ENCODE peak calls at places on chromosomes 12 and 14, in nine cellular contexts. One of them, this sample, is unnamed.

GRCh38 chr14:98138666-98139065 is 1133.3 kb downstream of the BCL11B start:
- DNase-seq in body of pancreas: peak
- DNase-seq in Peyer's patch: peak
- DNase-seq in IMR-90: no peak
- DNase-seq in ovary: no peak
- DNase-seq in HCT116: peak
- DNase-seq in heart left ventricle: no peak
- DNase-seq in uterus: no peak
- DNase-seq in gastrocnemius medialis: no peak
- DNase-seq in this sample: peak

GRCh38 chr12:59119676-59120075 is 199.4 kb upstream of the LRIG3 start:
- DNase-seq in body of pancreas: no peak
- DNase-seq in Peyer's patch: no peak
- DNase-seq in IMR-90: peak
- DNase-seq in ovary: no peak
- DNase-seq in HCT116: no peak
- DNase-seq in heart left ventricle: no peak
- DNase-seq in uterus: no peak
- DNase-seq in gastrocnemius medialis: no peak
- DNase-seq in this sample: no peak

GRCh38 chr14:51500776-51501175 is 150.9 kb upstream of the FRMD6 start:
- DNase-seq in body of pancreas: no peak
- DNase-seq in Peyer's patch: no peak
- DNase-seq in IMR-90: no peak
- DNase-seq in ovary: no peak
- DNase-seq in HCT116: no peak
- DNase-seq in heart left ventricle: no peak
- DNase-seq in uterus: no peak
- DNase-seq in gastrocnemius medialis: no peak
- DNase-seq in this sample: no peak

GRCh38 chr14:95318399-95318834 is 1.3 kb downstream of the CLMN start:
- DNase-seq in body of pancreas: peak
- DNase-seq in Peyer's patch: peak
- DNase-seq in IMR-90: no peak
- DNase-seq in ovary: no peak
- DNase-seq in HCT116: no peak
- DNase-seq in heart left ventricle: no peak
- DNase-seq in uterus: no peak
- DNase-seq in gastrocnemius medialis: no peak
- DNase-seq in this sample: no peak

GRCh38 chr12:75116611-75117010 is 93.0 kb downstream of the KCNC2 start:
- DNase-seq in body of pancreas: no peak
- DNase-seq in Peyer's patch: no peak
- DNase-seq in IMR-90: no peak
- DNase-seq in ovary: no peak
- DNase-seq in HCT116: no peak
- DNase-seq in heart left ventricle: no peak
- DNase-seq in uterus: no peak
- DNase-seq in gastrocnemius medialis: no peak
- DNase-seq in this sample: no peak

GRCh38 chr14:71228711-71229110 is 321.5 kb downstream of the PCNX1 start:
- DNase-seq in body of pancreas: no peak
- DNase-seq in Peyer's patch: no peak
- DNase-seq in IMR-90: no peak
- DNase-seq in ovary: no peak
- DNase-seq in HCT116: no peak
- DNase-seq in heart left ventricle: no peak
- DNase-seq in uterus: no peak
- DNase-seq in gastrocnemius medialis: no peak
- DNase-seq in this sample: no peak

GRCh38 chr14:68874746-68875155 is 81.9 kb upstream of the ZFP36L1 start:
- DNase-seq in body of pancreas: no peak
- DNase-seq in Peyer's patch: no peak
- DNase-seq in IMR-90: no peak
- DNase-seq in ovary: no peak
- DNase-seq in HCT116: peak
- DNase-seq in heart left ventricle: no peak
- DNase-seq in uterus: no peak
- DNase-seq in gastrocnemius medialis: peak
- DNase-seq in this sample: no peak

GRCh38 chr14:99604766-99605298 is 825 bp upstream of the CCDC85C start:
- DNase-seq in body of pancreas: peak
- DNase-seq in Peyer's patch: no peak
- DNase-seq in IMR-90: peak
- DNase-seq in ovary: peak
- DNase-seq in HCT116: no peak
- DNase-seq in heart left ventricle: no peak
- DNase-seq in uterus: peak
- DNase-seq in gastrocnemius medialis: peak
- DNase-seq in this sample: peak

GRCh38 chr14:78509516-78509915 is 339.3 kb downstream of the NRXN3 start:
- DNase-seq in body of pancreas: no peak
- DNase-seq in Peyer's patch: no peak
- DNase-seq in IMR-90: no peak
- DNase-seq in ovary: no peak
- DNase-seq in HCT116: no peak
- DNase-seq in heart left ventricle: no peak
- DNase-seq in uterus: no peak
- DNase-seq in gastrocnemius medialis: no peak
- DNase-seq in this sample: no peak

GRCh38 chr12:510071-510825 is 50.5 kb downstream of the B4GALNT3 start:
- DNase-seq in body of pancreas: peak
- DNase-seq in Peyer's patch: no peak
- DNase-seq in IMR-90: no peak
- DNase-seq in ovary: no peak
- DNase-seq in HCT116: no peak
- DNase-seq in heart left ventricle: no peak
- DNase-seq in uterus: no peak
- DNase-seq in gastrocnemius medialis: no peak
- DNase-seq in this sample: peak

GRCh38 chr14:79280400-79280670 is 931.0 kb downstream of the DIO2 start:
- DNase-seq in body of pancreas: no peak
- DNase-seq in Peyer's patch: no peak
- DNase-seq in IMR-90: no peak
- DNase-seq in ovary: no peak
- DNase-seq in HCT116: no peak
- DNase-seq in heart left ventricle: no peak
- DNase-seq in uterus: no peak
- DNase-seq in gastrocnemius medialis: no peak
- DNase-seq in this sample: no peak

GRCh38 chr12:132836803-132837331 is 8.2 kb upstream of the GOLGA3 start:
- DNase-seq in body of pancreas: no peak
- DNase-seq in Peyer's patch: no peak
- DNase-seq in IMR-90: no peak
- DNase-seq in ovary: no peak
- DNase-seq in HCT116: no peak
- DNase-seq in heart left ventricle: no peak
- DNase-seq in uterus: no peak
- DNase-seq in gastrocnemius medialis: no peak
- DNase-seq in this sample: no peak

GRCh38 chr14:54435500-54435981 is 5.6 kb downstream of the CNIH1 start:
- DNase-seq in body of pancreas: no peak
- DNase-seq in Peyer's patch: no peak
- DNase-seq in IMR-90: peak
- DNase-seq in ovary: no peak
- DNase-seq in HCT116: no peak
- DNase-seq in heart left ventricle: no peak
- DNase-seq in uterus: no peak
- DNase-seq in gastrocnemius medialis: no peak
- DNase-seq in this sample: no peak

GRCh38 chr12:63753743-63754142 is 26.0 kb upstream of the RXYLT1 start:
- DNase-seq in body of pancreas: no peak
- DNase-seq in Peyer's patch: no peak
- DNase-seq in IMR-90: no peak
- DNase-seq in ovary: no peak
- DNase-seq in HCT116: no peak
- DNase-seq in heart left ventricle: no peak
- DNase-seq in uterus: no peak
- DNase-seq in gastrocnemius medialis: no peak
- DNase-seq in this sample: no peak

DNA sequence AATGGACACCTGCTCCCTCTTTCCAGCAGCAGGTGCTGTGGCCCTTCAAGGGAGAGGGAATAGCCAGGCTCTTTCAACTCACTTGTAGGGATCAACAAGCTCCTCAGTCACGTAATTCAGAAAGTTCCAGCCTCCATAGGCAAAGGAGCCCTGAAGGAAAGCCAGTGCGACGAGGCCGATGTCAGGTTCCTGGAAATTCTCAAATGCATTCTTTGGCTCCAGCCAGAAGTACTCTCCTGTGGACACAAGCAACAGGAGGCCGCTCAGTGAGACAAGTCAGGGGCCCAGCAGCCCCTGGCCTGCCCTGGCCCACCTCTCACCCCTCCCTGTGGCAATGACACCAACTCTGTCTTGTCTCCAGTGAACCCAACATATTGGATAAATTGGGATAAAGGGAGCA is 21.3 kb upstream of the CEBPE start:
- DNase-seq in body of pancreas: no peak
- DNase-seq in Peyer's patch: no peak
- DNase-seq in IMR-90: no peak
- DNase-seq in ovary: no peak
- DNase-seq in HCT116: no peak
- DNase-seq in heart left ventricle: no peak
- DNase-seq in uterus: no peak
- DNase-seq in gastrocnemius medialis: no peak
- DNase-seq in this sample: no peak
- H3K27ac ChIP-seq in body of pancreas: no peak
- H3K27ac ChIP-seq in Peyer's patch: no peak
- H3K27ac ChIP-seq in IMR-90: no peak
- H3K27ac ChIP-seq in ovary: no peak
- H3K27ac ChIP-seq in HCT116: no peak
- H3K27ac ChIP-seq in heart left ventricle: no peak
- H3K27ac ChIP-seq in uterus: peak
- H3K27ac ChIP-seq in gastrocnemius medialis: peak
- H3K27ac ChIP-seq in this sample: no peak

GRCh38 chr14:61188936-61189808 is 92.0 kb downstream of the TMEM30B start:
- DNase-seq in body of pancreas: peak
- DNase-seq in Peyer's patch: no peak
- DNase-seq in IMR-90: peak
- DNase-seq in ovary: peak
- DNase-seq in HCT116: no peak
- DNase-seq in heart left ventricle: peak
- DNase-seq in uterus: peak
- DNase-seq in gastrocnemius medialis: peak
- DNase-seq in this sample: peak
- TF ChIP-seq CTCF in body of pancreas: peak
- TF ChIP-seq CTCF in Peyer's patch: no peak
- TF ChIP-seq CTCF in IMR-90: peak
- TF ChIP-seq CTCF in ovary: no peak
- TF ChIP-seq CTCF in HCT116: peak
- TF ChIP-seq CTCF in heart left ventricle: peak
- TF ChIP-seq CTCF in uterus: no peak
- TF ChIP-seq CTCF in gastrocnemius medialis: peak
- TF ChIP-seq CTCF in this sample: peak

DNA sequence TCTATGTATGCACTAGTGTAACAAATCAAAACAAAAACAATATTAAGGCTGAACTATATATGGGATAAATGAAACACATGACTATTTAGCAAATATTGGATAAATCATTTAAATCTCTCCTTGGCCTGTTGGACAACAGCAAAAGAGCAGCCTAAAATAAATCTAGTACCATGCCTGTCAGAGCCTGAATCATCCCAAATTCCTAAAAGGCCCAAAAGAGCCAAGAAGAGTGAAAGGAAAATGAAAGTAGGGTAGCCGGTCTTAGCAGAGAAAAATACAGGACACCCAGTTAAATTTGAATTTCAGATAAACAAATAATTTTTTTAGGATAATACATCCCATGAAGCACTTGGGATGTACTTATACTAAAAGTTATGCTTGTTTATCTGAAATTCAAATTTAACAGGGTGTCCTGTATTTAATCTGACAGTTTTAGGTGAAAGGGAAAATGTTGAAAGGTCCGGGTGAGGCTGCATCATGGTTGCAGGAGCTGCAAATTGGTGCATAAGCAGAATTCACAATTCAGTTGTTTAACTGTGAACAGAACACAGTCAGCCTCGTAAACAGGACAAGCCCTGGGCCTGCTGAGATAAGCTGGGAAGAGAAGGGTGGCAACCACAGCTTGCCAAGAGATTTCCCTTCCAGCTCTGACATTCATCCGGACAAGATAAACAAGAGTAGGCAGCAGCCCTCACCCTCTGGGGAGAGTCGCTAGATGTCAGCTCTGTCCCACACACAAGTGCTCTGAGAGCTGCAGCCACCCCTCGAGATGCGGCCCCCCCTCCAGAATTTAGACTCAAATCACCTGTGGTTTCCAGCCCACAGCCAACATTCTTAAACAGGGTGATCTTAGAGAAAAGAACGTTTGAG is 30.3 kb downstream of the DMAC2L start:
- DNase-seq in body of pancreas: peak
- DNase-seq in Peyer's patch: peak
- DNase-seq in IMR-90: peak
- DNase-seq in ovary: peak
- DNase-seq in HCT116: no peak
- DNase-seq in heart left ventricle: peak
- DNase-seq in uterus: peak
- DNase-seq in gastrocnemius medialis: peak
- DNase-seq in this sample: peak
- TF ChIP-seq POLR2A in body of pancreas: no peak
- TF ChIP-seq POLR2A in Peyer's patch: no peak
- TF ChIP-seq POLR2A in IMR-90: no peak
- TF ChIP-seq POLR2A in ovary: no peak
- TF ChIP-seq POLR2A in HCT116: no peak
- TF ChIP-seq POLR2A in heart left ventricle: no peak
- TF ChIP-seq POLR2A in uterus: no peak
- TF ChIP-seq POLR2A in gastrocnemius medialis: no peak
- TF ChIP-seq POLR2A in this sample: no peak

GRCh38 chr12:101691697-101692096 is 5.7 kb upstream of the CHPT1 start:
- DNase-seq in body of pancreas: no peak
- DNase-seq in Peyer's patch: no peak
- DNase-seq in IMR-90: no peak
- DNase-seq in ovary: no peak
- DNase-seq in HCT116: no peak
- DNase-seq in heart left ventricle: no peak
- DNase-seq in uterus: no peak
- DNase-seq in gastrocnemius medialis: no peak
- DNase-seq in this sample: no peak

GRCh38 chr12:101686176-101686575 is 11.3 kb upstream of the CHPT1 start:
- DNase-seq in body of pancreas: no peak
- DNase-seq in Peyer's patch: no peak
- DNase-seq in IMR-90: no peak
- DNase-seq in ovary: no peak
- DNase-seq in HCT116: no peak
- DNase-seq in heart left ventricle: peak
- DNase-seq in uterus: no peak
- DNase-seq in gastrocnemius medialis: no peak
- DNase-seq in this sample: no peak

GRCh38 chr12:101695698-101696097 is 1.7 kb upstream of the CHPT1 start:
- DNase-seq in body of pancreas: no peak
- DNase-seq in Peyer's patch: no peak
- DNase-seq in IMR-90: peak
- DNase-seq in ovary: no peak
- DNase-seq in HCT116: no peak
- DNase-seq in heart left ventricle: no peak
- DNase-seq in uterus: no peak
- DNase-seq in gastrocnemius medialis: no peak
- DNase-seq in this sample: no peak

GRCh38 chr12:101694297-101694848 is 3.1 kb upstream of the CHPT1 start:
- DNase-seq in body of pancreas: no peak
- DNase-seq in Peyer's patch: no peak
- DNase-seq in IMR-90: peak
- DNase-seq in ovary: no peak
- DNase-seq in HCT116: no peak
- DNase-seq in heart left ventricle: no peak
- DNase-seq in uterus: no peak
- DNase-seq in gastrocnemius medialis: no peak
- DNase-seq in this sample: no peak

GRCh38 chr12:101690544-101691118 is 6.8 kb upstream of the CHPT1 start:
- DNase-seq in body of pancreas: no peak
- DNase-seq in Peyer's patch: no peak
- DNase-seq in IMR-90: no peak
- DNase-seq in ovary: no peak
- DNase-seq in HCT116: no peak
- DNase-seq in heart left ventricle: no peak
- DNase-seq in uterus: no peak
- DNase-seq in gastrocnemius medialis: no peak
- DNase-seq in this sample: no peak
- H3K27ac ChIP-seq in body of pancreas: no peak
- H3K27ac ChIP-seq in Peyer's patch: no peak
- H3K27ac ChIP-seq in IMR-90: no peak
- H3K27ac ChIP-seq in ovary: no peak
- H3K27ac ChIP-seq in HCT116: no peak
- H3K27ac ChIP-seq in heart left ventricle: no peak
- H3K27ac ChIP-seq in uterus: no peak
- H3K27ac ChIP-seq in gastrocnemius medialis: peak
- H3K27ac ChIP-seq in this sample: no peak